ENCODE peak calls at places on chromosomes 6 and 20, in ten cellular contexts. I is transverse colon, T is ovary, J is esophagus muscularis mucosa, N is stomach, E is SK-N-SH, Y is A549, C is HepG2, O is suprapubic skin, W is H1. G is an unnamed sample. For H3K4me1, the result is how much of the 10 kb centered on the place peaks cover.

GRCh38 chr6:75524322-75524972 is 30.8 kb upstream of the FILIP1 start:
- DNase-seq in O (no peak), J (no peak), W (no peak), E (no peak), I (no peak), T (no peak), N (no peak), Y (peak), C (peak), G (no peak)

GRCh38 chr20:60900581-60900980 is 351.5 kb upstream of the CDH4 start:
- DNase-seq in W (no peak), T (no peak), C (no peak), Y (no peak), N (no peak), E (no peak), O (no peak), I (no peak), J (peak), G (no peak)

GRCh38 chr20:35821807-35822242 is 50.0 kb downstream of the PHF20 start:
- DNase-seq in T (no peak), W (no peak), E (no peak), I (no peak), Y (peak), C (peak), N (no peak), O (no peak), J (no peak), G (no peak)

GRCh38 chr20:43243672-43244269 is 54.1 kb upstream of the PTPRT start:
- DNase-seq in C (no peak), J (no peak), Y (peak), T (no peak), N (no peak), I (no peak), W (no peak), E (peak), O (no peak), G (no peak)

GRCh38 chr6:126983779-126984178 is 134.7 kb upstream of the RSPO3 start:
- DNase-seq in I (no peak), T (no peak), W (no peak), N (no peak), E (no peak), Y (no peak), C (no peak), O (no peak), J (no peak), G (no peak)

GRCh38 chr6:150211700-150212615 is 69.1 kb downstream of the PPP1R14C start:
- DNase-seq in T (no peak), N (no peak), C (no peak), O (no peak), I (no peak), J (no peak), W (no peak), Y (no peak), E (no peak), G (peak)

GRCh38 chr6:71929047-71929446 is 42.7 kb downstream of the RIMS1 start:
- DNase-seq in O (no peak), N (no peak), E (no peak), J (no peak), W (no peak), T (no peak), Y (no peak), C (no peak), I (no peak), G (no peak)

GRCh38 chr6:122621638-122622037 is 11.4 kb downstream of the PKIB start:
- DNase-seq in C (no peak), I (no peak), J (no peak), Y (no peak), N (no peak), O (no peak), T (no peak), E (no peak), W (no peak), G (no peak)

GRCh38 chr20:2330090-2330695 is 34.4 kb downstream of the TGM3 start:
- DNase-seq in N (peak), I (peak), W (no peak), E (no peak), O (peak), J (no peak), C (no peak), T (no peak), Y (no peak), G (no peak)

GRCh38 chr6:96939019-96939805 is 14.7 kb downstream of the KLHL32 start:
- DNase-seq in Y (peak), E (peak), N (no peak), W (no peak), I (no peak), J (no peak), C (no peak), T (no peak), O (no peak), G (no peak)

GRCh38 chr20:37240337-37241055 is 21.1 kb downstream of the GHRH start:
- DNase-seq in J (no peak), N (no peak), I (no peak), E (no peak), T (no peak), W (no peak), C (no peak), O (no peak), Y (no peak), G (no peak)

GRCh38 chr6:21953831-21954801 is 342.7 kb downstream of the PRL start:
- DNase-seq in T (peak), E (peak), N (no peak), J (no peak), I (peak), C (peak), W (no peak), O (no peak), Y (no peak), G (no peak)

GRCh38 chr6:43943099-43943766 is 173.2 kb downstream of the VEGFA start:
- DNase-seq in I (no peak), W (no peak), C (no peak), J (no peak), N (no peak), T (no peak), Y (no peak), E (no peak), O (peak), G (no peak)

GRCh38 chr6:99473730-99474129 is 41.5 kb downstream of the USP45 start:
- DNase-seq in J (no peak), N (no peak), E (no peak), Y (no peak), T (no peak), O (no peak), I (no peak), C (no peak), W (no peak), G (no peak)

GRCh38 chr20:17925940-17926300 is 42.7 kb downstream of the SNX5 start:
- DNase-seq in O (no peak), J (no peak), I (no peak), E (no peak), N (no peak), C (no peak), W (no peak), T (no peak), Y (no peak), G (no peak)

GRCh38 chr20:17928633-17929311 is 39.8 kb downstream of the SNX5 start:
- DNase-seq in T (no peak), N (peak), I (peak), C (no peak), O (no peak), E (no peak), Y (no peak), W (no peak), J (no peak), G (peak)

GRCh38 chr20:17925300-17925939 is 43.2 kb downstream of the SNX5 start:
- DNase-seq in J (no peak), I (peak), T (no peak), O (no peak), N (no peak), W (no peak), Y (no peak), C (no peak), E (no peak), G (no peak)

GRCh38 chr20:17931513-17931912 is 37.1 kb downstream of the SNX5 start:
- DNase-seq in I (no peak), C (no peak), T (no peak), E (no peak), J (no peak), W (no peak), O (no peak), N (no peak), Y (no peak), G (no peak)

DNA sequence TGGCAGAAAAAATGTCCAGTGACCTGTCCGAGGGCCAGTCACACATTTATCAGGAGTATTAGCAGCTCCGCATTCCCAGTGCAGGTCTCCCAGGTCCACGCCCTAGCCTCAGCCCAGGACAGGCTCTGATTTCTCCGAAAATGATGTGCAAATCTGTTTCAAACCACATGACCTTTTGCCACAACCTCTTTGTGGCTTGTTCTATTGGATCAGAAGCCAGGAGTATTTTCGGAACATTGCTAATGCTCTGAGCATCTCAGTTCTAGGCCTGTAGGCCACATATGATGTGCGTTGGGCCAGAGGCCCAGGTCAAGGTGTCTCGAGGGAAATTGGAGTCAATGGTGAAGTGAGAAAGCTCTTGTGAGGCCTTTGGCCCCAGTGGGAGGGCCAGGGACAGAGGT is 40.4 kb downstream of the SNX5 start:
- DNase-seq in I (no peak), W (no peak), C (no peak), J (no peak), O (no peak), Y (no peak), E (no peak), T (no peak), N (no peak), G (no peak)
- H3K27ac ChIP-seq in I (peak), W (no peak), C (no peak), J (peak), O (no peak), Y (no peak), E (no peak), T (no peak), N (peak), G (peak)

GRCh38 chr6:134245691-134246090 is 72.2 kb downstream of the SGK1 start:
- DNase-seq in N (no peak), T (no peak), O (no peak), Y (no peak), W (no peak), J (no peak), C (no peak), I (no peak), E (no peak), G (no peak)
- H3K4me1 ChIP-seq in N (under half), T (under half), O (under half), Y (under half), W (under half), J (under half), C (under half), I (under half), E (under half), G (under half)

GRCh38 chr6:157097255-157097936 is 225.9 kb downstream of the TMEM242 start:
- DNase-seq in I (no peak), J (no peak), T (no peak), W (no peak), Y (no peak), O (no peak), E (no peak), N (no peak), C (no peak), G (no peak)
- TF ChIP-seq EP300 in I (no peak), J (no peak), T (no peak), W (no peak), Y (no peak), O (no peak), E (no peak), N (no peak), C (no peak), G (no peak)

DNA sequence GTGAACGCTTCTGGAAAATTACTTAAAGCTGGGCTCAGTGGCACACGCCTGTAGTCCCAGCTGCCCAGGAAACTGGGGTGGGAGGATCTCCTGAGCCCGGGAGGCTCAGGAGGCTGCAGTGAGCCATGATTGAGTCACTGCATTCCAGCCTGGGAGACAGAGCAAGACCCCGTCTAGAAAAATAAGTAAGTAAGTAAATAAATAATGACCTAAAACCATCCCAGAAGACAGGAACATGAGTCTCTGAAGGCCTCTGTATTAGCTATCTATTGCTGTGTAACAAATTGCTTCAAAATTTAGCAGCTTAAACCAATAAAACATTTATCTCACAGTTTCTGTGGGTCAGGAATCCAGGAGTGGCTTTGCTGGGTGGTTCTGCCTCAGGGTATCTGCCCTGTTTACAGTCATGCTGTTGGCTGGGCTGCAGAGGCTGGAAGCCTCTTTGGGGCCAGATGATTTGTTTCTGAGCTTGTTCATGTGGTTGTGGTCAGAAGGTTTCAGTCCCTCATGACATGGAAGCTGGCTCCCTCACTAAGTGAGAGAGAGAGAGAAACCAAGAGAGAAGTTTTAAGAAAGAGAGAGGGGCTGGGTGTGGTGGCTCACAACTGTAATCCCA is 48.4 kb upstream of the NCOA3 start:
- DNase-seq in J (no peak), W (no peak), I (peak), Y (peak), C (peak), N (no peak), T (no peak), O (no peak), E (no peak), G (no peak)
- H3K27ac ChIP-seq in J (no peak), W (no peak), I (no peak), Y (peak), C (peak), N (peak), T (no peak), O (no peak), E (no peak), G (no peak)

GRCh38 chr6:137104926-137105325 is 60.2 kb upstream of the IL20RA start:
- DNase-seq in I (no peak), C (no peak), J (no peak), E (no peak), N (no peak), Y (no peak), W (no peak), O (no peak), T (no peak), G (no peak)
- H3K4me1 ChIP-seq in I (under half), C (under half), J (under half), E (under half), N (under half), Y (under half), W (under half), O (under half), T (under half), G (under half)

GRCh38 chr20:57657537-57658446 is 37.6 kb upstream of the ZBP1 start:
- DNase-seq in C (peak), I (peak), W (no peak), T (peak), Y (no peak), O (peak), J (peak), E (peak), N (peak), G (peak)

GRCh38 chr20:57656821-57657536 is 36.8 kb upstream of the ZBP1 start:
- DNase-seq in C (no peak), W (no peak), E (peak), O (peak), Y (no peak), T (peak), N (peak), I (no peak), J (peak), G (peak)

GRCh38 chr20:57659131-57659788 is 39.0 kb upstream of the ZBP1 start:
- DNase-seq in J (no peak), O (peak), T (peak), C (no peak), W (no peak), E (peak), I (peak), N (peak), Y (no peak), G (peak)

GRCh38 chr20:57659789-57660509 is 39.7 kb upstream of the ZBP1 start:
- DNase-seq in O (peak), N (peak), J (no peak), E (peak), T (peak), Y (no peak), I (peak), W (no peak), C (no peak), G (peak)

DNA sequence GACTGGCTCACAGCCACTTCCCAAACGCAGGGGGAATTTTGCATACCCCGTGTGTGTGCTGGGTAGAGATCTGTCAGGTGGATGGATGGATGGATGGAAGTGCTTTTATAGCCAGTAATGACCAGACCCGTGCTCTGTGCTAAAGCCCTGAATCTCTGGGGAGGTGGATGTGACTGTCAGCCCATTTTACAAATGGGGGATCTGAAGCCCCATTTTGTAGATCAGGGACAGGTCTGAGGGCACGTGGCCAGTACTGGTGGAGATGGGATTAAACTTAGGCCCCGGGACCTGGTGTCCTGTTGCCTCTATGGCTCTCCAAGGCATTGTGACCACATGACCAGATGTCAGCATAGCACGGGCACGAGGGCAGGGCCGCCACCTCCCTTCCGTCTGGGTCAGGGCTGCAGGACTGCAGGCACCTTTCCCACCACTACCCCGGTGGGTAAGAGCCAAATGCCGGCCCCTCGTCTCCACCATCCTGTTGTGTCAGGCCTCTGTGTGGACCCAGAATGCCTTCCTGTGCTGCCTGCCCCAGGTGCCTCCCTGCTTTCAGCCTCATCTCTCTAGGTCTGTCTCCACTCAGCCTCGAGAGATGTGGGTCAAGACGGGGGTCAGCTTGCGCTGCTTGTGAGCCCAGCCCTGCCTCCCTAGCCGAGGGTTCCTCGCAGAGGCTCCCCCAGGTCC is 38.4 kb upstream of the ZBP1 start:
- DNase-seq in J (no peak), N (peak), C (no peak), W (no peak), Y (no peak), E (peak), I (peak), O (peak), T (peak), G (peak)
- TF ChIP-seq EP300 in J (no peak), N (no peak), C (no peak), W (no peak), Y (no peak), E (no peak), I (no peak), O (no peak), T (no peak), G (no peak)

GRCh38 chr6:3118353-3119039 is at the start of gene BPHL:
- DNase-seq in Y (peak), W (peak), I (peak), J (peak), C (peak), N (peak), E (peak), O (peak), T (peak), G (peak)

GRCh38 chr6:3114377-3114776 is 4.1 kb upstream of the BPHL start:
- DNase-seq in Y (no peak), J (no peak), T (no peak), E (no peak), I (no peak), O (no peak), C (no peak), W (no peak), N (no peak), G (no peak)

GRCh38 chr6:3119040-3119723 is 671 bp downstream of the BPHL start:
- DNase-seq in T (no peak), W (no peak), O (no peak), N (no peak), Y (peak), J (no peak), I (no peak), C (peak), E (no peak), G (no peak)

GRCh38 chr6:3120765-3121089 is 2.2 kb downstream of the BPHL start:
- DNase-seq in J (no peak), C (no peak), O (no peak), T (no peak), W (no peak), I (no peak), E (no peak), Y (no peak), N (no peak), G (no peak)

DNA sequence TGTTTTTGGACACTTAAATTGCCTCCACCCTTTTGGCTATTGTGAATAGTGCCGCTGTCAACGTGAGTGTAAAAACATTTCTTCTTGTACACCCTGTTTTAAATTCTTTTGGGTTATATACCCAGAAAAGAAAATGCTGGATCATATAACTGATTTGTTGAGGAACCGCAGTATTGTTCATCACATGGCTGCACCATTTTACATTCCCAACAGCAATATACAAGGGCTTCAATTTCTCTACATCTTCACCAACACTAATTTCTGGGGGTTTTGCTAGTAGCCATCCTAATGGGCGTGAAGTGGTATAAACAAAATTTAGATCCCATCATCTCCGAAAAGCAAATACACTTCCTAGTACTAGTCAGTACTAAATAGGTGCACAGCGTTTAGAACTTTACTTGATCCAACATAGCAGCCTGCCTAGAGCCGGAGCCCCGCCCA is 579 bp upstream of the BPHL start:
- DNase-seq in T (no peak), E (no peak), W (no peak), I (no peak), O (no peak), Y (no peak), C (no peak), J (no peak), N (no peak), G (no peak)
- H3K27ac ChIP-seq in T (peak), E (peak), W (peak), I (peak), O (peak), Y (peak), C (peak), J (peak), N (peak), G (peak)

DNA sequence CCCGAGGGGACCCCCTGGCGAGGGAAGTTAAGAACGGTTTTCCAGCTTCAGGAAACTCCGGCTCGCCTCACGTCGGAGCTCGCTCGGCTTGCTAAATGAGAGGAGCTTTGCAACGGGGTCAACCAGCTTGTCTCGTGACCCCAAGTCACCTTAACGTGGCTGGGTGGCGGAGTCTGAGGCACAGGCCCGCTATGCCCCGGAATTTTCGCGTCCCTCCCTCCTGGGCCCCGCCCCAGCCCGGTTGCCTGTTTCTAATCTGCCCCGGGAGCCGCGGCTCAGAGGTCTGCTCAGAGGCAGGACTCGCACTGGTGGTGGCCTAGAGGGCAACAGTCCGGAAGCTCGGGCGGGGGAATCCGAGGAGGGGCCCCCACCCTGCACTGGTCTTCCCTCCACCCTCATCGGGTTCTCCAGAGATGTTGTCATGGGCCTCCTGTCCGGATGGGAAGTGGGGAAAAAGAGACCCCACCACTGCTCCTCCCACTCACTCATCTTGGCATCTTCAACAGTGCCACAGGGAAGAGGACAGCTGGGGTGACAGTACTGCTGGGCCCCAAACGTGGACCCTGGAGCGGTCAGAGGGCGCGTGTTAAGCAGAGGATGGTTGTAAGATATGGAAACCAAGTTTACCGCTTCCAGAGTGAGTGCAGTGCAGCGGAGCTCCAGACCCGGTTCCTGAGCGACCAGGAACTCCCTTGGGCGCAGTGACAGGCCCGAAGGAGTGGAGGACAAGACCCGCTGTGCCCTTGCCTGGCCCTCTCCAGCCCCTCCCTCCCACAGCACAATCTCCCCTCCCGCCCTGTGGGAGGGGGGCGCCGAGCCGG is 3.4 kb downstream of the NR2E1 start:
- DNase-seq in E (peak), Y (no peak), N (no peak), T (no peak), J (no peak), O (no peak), I (no peak), W (no peak), C (no peak), G (no peak)
- H3K4me1 ChIP-seq in E (under half), Y (under half), N (half or more), T (under half), J (half or more), O (half or more), I (half or more), W (under half), C (under half), G (half or more)